ENCODE peak calls at places on chromosomes 3 and 15, in seven cellular contexts. Q, C, H, L, J, F and A are unnamed samples.

GRCh38 chr15:34490421-34491193 is 53.0 kb upstream of the GOLGA8A start:
- DNase-seq in C (no peak), J (no peak), F (peak; percentile 24), L (no peak), H (no peak), Q (no peak), A (no peak)

GRCh38 chr3:50552058-50552435 is 15.5 kb downstream of the C3orf18 start:
- DNase-seq in H (no peak), F (no peak), C (no peak), Q (no peak), J (no peak), L (no peak), A (no peak)

GRCh38 chr3:127237835-127238234 is 44.9 kb downstream of the PRR23E start:
- DNase-seq in F (no peak), H (no peak), Q (no peak), L (no peak), J (no peak), C (no peak), A (no peak)

GRCh38 chr3:57060089-57060829 is at the start of gene SPATA12:
- DNase-seq in H (peak; percentile 65), J (peak; percentile 91), Q (peak; percentile 98), F (peak; percentile 39), C (peak; percentile 89), L (peak; percentile 72), A (peak; percentile 75)

GRCh38 chr3:38335263-38335662 is 11.3 kb upstream of the XYLB start:
- DNase-seq in F (no peak), J (no peak), Q (no peak), C (no peak), L (no peak), H (no peak), A (no peak)

GRCh38 chr3:189316296-189317019 is 144.7 kb downstream of the TPRG1 start:
- DNase-seq in F (no peak), Q (peak; percentile 98), C (no peak), J (no peak), H (no peak), L (peak; percentile 47), A (no peak)

GRCh38 chr3:22377421-22377820 is 626.4 kb upstream of the ZNF385D start:
- DNase-seq in C (no peak), F (no peak), J (no peak), L (no peak), Q (peak; percentile 83), H (no peak), A (no peak)

GRCh38 chr3:45927881-45928280 is 15.4 kb upstream of the CXCR6 start:
- DNase-seq in Q (no peak), F (no peak), J (no peak), C (no peak), H (no peak), L (no peak), A (no peak)

GRCh38 chr3:49132437-49133225 is at the start of gene LAMB2:
- DNase-seq in H (peak; percentile 83), J (peak; percentile 80), C (peak; percentile 80), Q (peak; percentile 82), L (peak; percentile 73), F (peak; percentile 86), A (peak; percentile 92)

GRCh38 chr3:38551026-38551832 is 55.1 kb downstream of the EXOG start:
- DNase-seq in F (no peak), L (no peak), C (no peak), Q (no peak), H (no peak), J (no peak), A (no peak)

GRCh38 chr3:193640728-193641127 is 47.7 kb downstream of the OPA1 start:
- DNase-seq in C (no peak), J (no peak), H (no peak), Q (no peak), L (no peak), F (no peak), A (no peak)

GRCh38 chr3:125123906-125124305 is 68.1 kb upstream of the HEG1 start:
- DNase-seq in C (no peak), Q (no peak), F (peak; percentile 64), J (no peak), L (no peak), H (no peak), A (peak; percentile 16)

GRCh38 chr3:71006810-71007785 is 576.4 kb downstream of the FOXP1 start:
- DNase-seq in H (no peak), Q (peak; percentile 69), J (peak; percentile 60), L (no peak), F (no peak), C (peak; percentile 59), A (no peak)

GRCh38 chr3:119323401-119324107 is 29.4 kb downstream of the ARHGAP31 start:
- DNase-seq in L (no peak), Q (peak; percentile 50), H (no peak), F (no peak), C (peak; percentile 29), J (no peak), A (peak; percentile 20)

GRCh38 chr3:63562323-63562722 is 90.2 kb upstream of the SNTN start:
- DNase-seq in J (no peak), Q (no peak), C (no peak), H (no peak), F (no peak), L (no peak), A (no peak)

GRCh38 chr3:62159693-62160092 is 213.7 kb downstream of the FEZF2 start:
- DNase-seq in H (peak; percentile 89), J (no peak), F (no peak), C (peak; percentile 5), Q (no peak), L (peak; percentile 45), A (peak; percentile 88)

GRCh38 chr15:55737373-55737772 is 5.6 kb downstream of the PRTG start:
- DNase-seq in C (no peak), H (no peak), Q (no peak), F (peak; percentile 20), J (no peak), L (no peak), A (no peak)

GRCh38 chr3:124965413-124965812 is 30.9 kb upstream of the MUC13 start:
- DNase-seq in Q (no peak), F (no peak), L (no peak), H (no peak), J (no peak), C (no peak), A (no peak)

GRCh38 chr3:134059680-134060560 is 30.2 kb upstream of the SLCO2A1 start:
- DNase-seq in Q (no peak), H (no peak), F (no peak), C (peak; percentile 89), L (no peak), J (no peak), A (peak; percentile 17)

GRCh38 chr15:36359286-36359685 is 220.1 kb upstream of the CDIN1 start:
- DNase-seq in H (no peak), Q (no peak), J (no peak), F (no peak), C (no peak), L (no peak), A (no peak)

GRCh38 chr3:52227766-52228165 is 2.3 kb upstream of the TLR9 start:
- DNase-seq in Q (no peak), J (no peak), H (no peak), L (no peak), C (no peak), F (no peak), A (no peak)
- H3K4me1 ChIP-seq in Q (no peaks in the 10 kb centered on the region), J (peaks cover 6% of the 10 kb centered on the region), H (peaks cover 13% of the 10 kb centered on the region), L (no peaks in the 10 kb centered on the region), C (no peaks in the 10 kb centered on the region), F (no peaks in the 10 kb centered on the region), A (no peaks in the 10 kb centered on the region)

GRCh38 chr3:65443739-65444447 is 594.8 kb downstream of the MAGI1 start:
- DNase-seq in F (no peak), H (no peak), Q (no peak), C (no peak), J (no peak), L (no peak), A (no peak)

GRCh38 chr3:65438096-65438495 is 600.6 kb downstream of the MAGI1 start:
- DNase-seq in Q (no peak), L (no peak), J (no peak), C (no peak), F (no peak), H (no peak), A (no peak)

GRCh38 chr3:65438612-65439011 is 600.1 kb downstream of the MAGI1 start:
- DNase-seq in F (no peak), C (no peak), H (no peak), L (no peak), J (no peak), Q (no peak), A (no peak)

GRCh38 chr3:65436580-65436979 is 602.1 kb downstream of the MAGI1 start:
- DNase-seq in J (peak; percentile 23), L (no peak), Q (peak; percentile 11), C (no peak), H (no peak), F (peak; percentile 53), A (peak; percentile 15)

DNA sequence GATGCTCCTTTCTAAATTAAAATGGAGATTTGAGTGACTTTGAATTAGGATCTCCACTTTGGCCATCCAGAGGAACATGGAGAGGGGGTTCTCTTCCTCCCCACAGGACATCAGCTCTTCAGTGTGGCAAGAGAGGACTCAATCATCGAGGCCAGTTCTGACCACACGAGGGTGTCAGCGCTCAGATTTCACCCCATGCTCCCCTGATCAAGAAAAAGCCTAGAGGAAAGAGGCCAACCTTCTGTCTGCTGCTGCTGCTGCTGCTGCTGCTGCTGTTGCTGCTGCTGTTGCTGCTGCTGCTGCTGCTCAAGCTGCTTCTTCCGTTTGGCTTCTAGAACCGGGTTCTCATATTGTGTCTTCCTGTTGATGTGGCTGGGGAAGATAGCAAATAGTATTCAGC is 599.1 kb downstream of the MAGI1 start:
- DNase-seq in L (no peak), J (peak; percentile 78), H (peak; percentile 63), F (peak; percentile 60), Q (peak; percentile 43), C (peak; percentile 56), A (peak; percentile 62)
- H3K4me3 ChIP-seq in L (no peak overlapping the region), J (no peak overlapping the region), H (no peak overlapping the region), F (no peak overlapping the region), Q (no peak overlapping the region), C (no peak overlapping the region), A (no peak overlapping the region)

DNA sequence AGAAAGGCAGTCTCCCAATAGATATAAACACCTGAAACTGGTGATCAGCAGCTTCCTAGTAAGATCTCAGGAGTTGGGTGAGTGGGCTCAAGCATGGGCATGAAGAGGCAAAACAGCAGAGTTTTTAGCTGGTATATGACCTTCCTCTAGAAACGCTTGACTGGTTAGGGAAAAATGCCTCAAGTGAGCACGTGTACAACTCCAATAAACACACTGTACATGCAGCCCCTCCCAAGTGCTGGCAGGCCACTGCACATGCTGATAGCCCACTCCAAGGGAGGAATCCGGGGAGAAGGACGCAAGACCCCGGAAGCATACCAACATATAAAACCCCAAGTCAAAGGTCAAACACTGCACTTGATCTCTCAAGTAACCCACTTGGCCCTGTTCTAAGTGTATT is 143.0 kb downstream of the FMN1 start:
- DNase-seq in H (no peak), J (no peak), F (no peak), C (no peak), L (no peak), Q (no peak), A (no peak)
- H3K9me3 ChIP-seq in H (no peaks in the 10 kb centered on the region), J (peaks cover 59% of the 10 kb centered on the region), F (peaks cover 6% of the 10 kb centered on the region), C (no peaks in the 10 kb centered on the region), L (no peaks in the 10 kb centered on the region), Q (peaks cover 41% of the 10 kb centered on the region), A (no peaks in the 10 kb centered on the region)

DNA sequence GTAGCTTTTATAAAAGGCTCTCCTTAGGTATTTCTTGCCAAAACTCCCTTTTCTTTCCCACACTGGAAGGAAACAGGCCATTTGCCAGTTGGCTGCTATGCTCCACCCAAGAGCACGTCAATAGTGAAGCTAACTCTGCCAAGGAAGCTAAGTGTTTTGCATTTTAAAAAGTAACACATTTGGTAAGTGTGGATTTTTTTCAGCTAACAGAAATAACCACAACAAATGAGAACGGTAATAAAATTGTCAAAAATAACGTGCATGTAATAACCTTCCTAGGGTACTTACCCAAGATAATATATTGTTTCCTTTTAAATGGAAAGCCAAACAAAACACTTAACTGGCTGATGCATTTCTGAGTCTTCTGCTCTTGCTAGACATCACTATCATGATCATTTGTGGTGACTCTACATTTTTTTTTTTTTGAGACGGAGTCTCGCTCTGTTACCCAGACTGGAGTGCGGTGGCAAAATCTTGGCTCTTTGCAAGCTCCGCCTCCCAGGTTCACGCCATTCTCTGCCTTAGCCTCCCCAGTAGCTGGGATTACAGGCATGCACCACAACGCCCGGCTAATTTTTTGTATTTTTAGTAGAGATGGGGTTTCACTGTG is 4.6 kb downstream of the DPP8 start:
- DNase-seq in L (no peak), H (peak; percentile 66), C (no peak), F (no peak), Q (no peak), J (no peak), A (peak; percentile 87)
- H3K4me1 ChIP-seq in L (peaks cover 4% of the 10 kb centered on the region), H (peaks cover 48% of the 10 kb centered on the region), C (peaks cover 8% of the 10 kb centered on the region), F (peaks cover 9% of the 10 kb centered on the region), Q (peaks cover 10% of the 10 kb centered on the region), J (no peaks in the 10 kb centered on the region), A (peaks cover 24% of the 10 kb centered on the region)